ENCODE peak calls at places on chromosomes 12 and 14, in ten cellular contexts. R is HL-60, V is HCT116, H is H1, X is sigmoid colon, F is SK-N-MC, C is stomach, I is esophagus muscularis mucosa, D is prostate gland, G is transverse colon. A is an unnamed sample.
A peak's percentile ranks its signal among the peaks of the same experiment; 100 is the strongest.

GRCh38 chr12:106132175-106133135 is 6.3 kb downstream of the NUAK1 start:
- DNase-seq in R (no peak), V (no peak), H (no peak), X (no peak), F (no peak), C (no peak), I (no peak), D (no peak), G (no peak), A (no peak)

GRCh38 chr14:75784314-75784686 is 123.3 kb downstream of the TTLL5 start:
- DNase-seq in R (no peak), V (no peak), H (no peak), X (no peak), F (no peak), C (no peak), I (no peak), D (no peak), G (no peak), A (no peak)

GRCh38 chr12:117685115-117685926 is 283.5 kb downstream of the KSR2 start:
- DNase-seq in R (no peak), V (no peak), H (peak; percentile 80), X (peak; percentile 80), F (no peak), C (no peak), I (no peak), D (peak; percentile 79), G (peak; percentile 66), A (peak; percentile 89)

GRCh38 chr12:63079791-63080395 is 71.1 kb downstream of the AVPR1A start:
- DNase-seq in R (no peak), V (no peak), H (no peak), X (no peak), F (no peak), C (no peak), I (no peak), D (no peak), G (no peak), A (no peak)

GRCh38 chr12:56115329-56115728 is 1.1 kb upstream of the RPL41 start:
- DNase-seq in R (no peak), V (no peak), H (no peak), X (peak; percentile 77), F (no peak), C (no peak), I (no peak), D (no peak), G (no peak), A (no peak)

GRCh38 chr12:51579321-51579850 is 11.6 kb upstream of the SCN8A start:
- DNase-seq in R (no peak), V (no peak), H (no peak), X (no peak), F (no peak), C (no peak), I (no peak), D (no peak), G (no peak), A (no peak)

GRCh38 chr12:22262309-22262708 is 72.2 kb downstream of the ST8SIA1 start:
- DNase-seq in R (no peak), V (no peak), H (no peak), X (no peak), F (no peak), C (no peak), I (no peak), D (no peak), G (no peak), A (no peak)

GRCh38 chr12:123741937-123742572 is 20.0 kb upstream of the DNAH10 start:
- DNase-seq in R (no peak), V (no peak), H (no peak), X (no peak), F (no peak), C (no peak), I (no peak), D (no peak), G (no peak), A (no peak)

GRCh38 chr12:32755051-32755653 is 545 bp downstream of the YARS2 start:
- DNase-seq in R (peak; percentile 60), V (peak; percentile 66), H (peak; percentile 92), X (peak; percentile 78), F (no peak), C (peak; percentile 72), I (no peak), D (peak; percentile 70), G (peak; percentile 85), A (peak; percentile 78)

GRCh38 chr12:69284131-69284530 is 44.8 kb downstream of the CPSF6 start:
- DNase-seq in R (no peak), V (peak; percentile 52), H (peak; percentile 71), X (peak; percentile 88), F (no peak), C (peak; percentile 70), I (no peak), D (peak; percentile 34), G (peak; percentile 69), A (peak; percentile 82)

GRCh38 chr12:105724651-105725050 is 394.2 kb downstream of the C12orf75 start:
- DNase-seq in R (no peak), V (no peak), H (no peak), X (no peak), F (no peak), C (no peak), I (no peak), D (no peak), G (no peak), A (no peak)

GRCh38 chr12:2796187-2796663 is 1.5 kb downstream of the FKBP4 start:
- DNase-seq in R (no peak), V (no peak), H (no peak), X (no peak), F (no peak), C (no peak), I (no peak), D (peak; percentile 31), G (no peak), A (peak; percentile 34)

GRCh38 chr14:94322648-94323570 is at the start of gene SERPINA6:
- DNase-seq in R (no peak), V (no peak), H (no peak), X (no peak), F (no peak), C (no peak), I (peak; percentile 88), D (no peak), G (no peak), A (no peak)

GRCh38 chr14:52067873-52068740 is 752 bp downstream of the NID2 start:
- DNase-seq in R (no peak), V (no peak), H (peak; percentile 77), X (peak; percentile 74), F (no peak), C (no peak), I (peak; percentile 92), D (no peak), G (peak; percentile 36), A (no peak)

GRCh38 chr14:31992051-31992450 is 85.1 kb upstream of the ARHGAP5 start:
- DNase-seq in R (no peak), V (no peak), H (no peak), X (no peak), F (no peak), C (no peak), I (no peak), D (no peak), G (no peak), A (no peak)

GRCh38 chr12:94955193-94955592 is 48.3 kb downstream of the NDUFA12 start:
- DNase-seq in R (no peak), V (no peak), H (no peak), X (no peak), F (no peak), C (no peak), I (no peak), D (no peak), G (no peak), A (no peak)

GRCh38 chr12:94948232-94948810 is 55.2 kb downstream of the NDUFA12 start:
- DNase-seq in R (no peak), V (no peak), H (no peak), X (no peak), F (no peak), C (no peak), I (no peak), D (no peak), G (no peak), A (no peak)

GRCh38 chr12:94951071-94951639 is 52.3 kb downstream of the NDUFA12 start:
- DNase-seq in R (no peak), V (no peak), H (no peak), X (no peak), F (no peak), C (no peak), I (no peak), D (no peak), G (no peak), A (no peak)

GRCh38 chr12:94954029-94954685 is 49.3 kb downstream of the NDUFA12 start:
- DNase-seq in R (no peak), V (peak; percentile 67), H (no peak), X (no peak), F (no peak), C (no peak), I (no peak), D (peak; percentile 79), G (peak; percentile 54), A (no peak)

DNA sequence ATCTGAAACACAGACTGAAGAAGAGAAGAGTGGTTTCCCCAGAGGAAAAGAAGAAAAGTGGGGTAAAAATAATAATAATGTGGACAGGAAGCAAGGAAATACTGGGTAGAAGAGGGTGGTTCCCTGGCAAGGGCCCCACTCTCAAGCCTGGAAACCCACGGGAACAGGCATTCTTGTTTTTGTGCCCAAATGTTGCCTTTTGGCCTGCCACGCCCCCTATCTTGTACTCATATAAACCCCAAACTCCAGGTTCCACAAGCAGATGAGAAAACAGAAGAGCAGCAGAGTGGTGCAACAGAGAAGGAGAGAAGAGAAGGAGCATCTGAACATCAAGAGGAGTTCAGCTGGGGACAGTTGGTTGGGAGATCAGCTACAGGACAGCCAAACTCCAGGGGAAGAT is 51.2 kb downstream of the NDUFA12 start:
- DNase-seq in R (no peak), V (no peak), H (no peak), X (no peak), F (no peak), C (no peak), I (no peak), D (no peak), G (no peak), A (no peak)
- H3K27ac ChIP-seq in R (no peak overlapping the region), V (no peak overlapping the region), H (no peak overlapping the region), X (no peak overlapping the region), F (no peak overlapping the region), C (no peak overlapping the region), I (no peak overlapping the region), D (peak overlapping the region; percentile 84), G (no peak overlapping the region), A (no peak overlapping the region)

GRCh38 chr12:121579981-121580868 is 598 bp downstream of the KDM2B start:
- DNase-seq in R (peak; percentile 67), V (no peak), H (peak; percentile 83), X (peak; percentile 88), F (no peak), C (peak; percentile 78), I (peak; percentile 96), D (peak; percentile 72), G (peak; percentile 84), A (peak; percentile 85)
- TF ChIP-seq POLR2AphosphoS5 in R (no peak), V (no peak), H (peak; percentile 82), X (peak; percentile 41), F (peak; percentile 45), C (no peak), I (peak; percentile 36), D (peak; percentile 3), G (no peak), A (no peak)

GRCh38 chr14:55272922-55273321 is 1.7 kb downstream of the FBXO34 start:
- DNase-seq in R (no peak), V (no peak), H (no peak), X (no peak), F (no peak), C (no peak), I (no peak), D (no peak), G (no peak), A (no peak)
- H3K4me3 ChIP-seq in R (peak overlapping the region; percentile 95), V (no peak overlapping the region), H (no peak overlapping the region), X (no peak overlapping the region), F (peak overlapping the region; percentile 96), C (peak overlapping the region; percentile 93), I (peak overlapping the region; percentile 76), D (peak overlapping the region; percentile 97), G (peak overlapping the region; percentile 93), A (peak overlapping the region; percentile 97)

GRCh38 chr14:102508410-102508773 is 1.2 kb downstream of the ANKRD9 start:
- DNase-seq in R (no peak), V (no peak), H (no peak), X (no peak), F (no peak), C (peak; percentile 80), I (no peak), D (peak; percentile 77), G (peak; percentile 89), A (no peak)
- H3K27ac ChIP-seq in R (no peak overlapping the region), V (peak overlapping the region; percentile 77), H (no peak overlapping the region), X (peak overlapping the region; percentile 88), F (no peak overlapping the region), C (peak overlapping the region; percentile 92), I (peak overlapping the region; percentile 91), D (peak overlapping the region; percentile 95), G (peak overlapping the region; percentile 83), A (peak overlapping the region; percentile 91)

A was measured in suprapubic skin.